ENCODE peak calls at places on chromosome 19, in four cellular contexts. X, D, M and V are unnamed samples.

GRCh38 chr19:10736916-10737551 is 19.2 kb downstream of the DNM2 start:
- DNase-seq in D (peak; percentile 63), M (no peak), X (no peak), V (no peak)

GRCh38 chr19:40508739-40509260 is 42.0 kb downstream of the SPTBN4 start:
- DNase-seq in M (no peak), D (no peak), X (no peak), V (no peak)

GRCh38 chr19:2188708-2189385 is 25.1 kb downstream of the DOT1L start:
- DNase-seq in D (no peak), M (no peak), X (no peak), V (no peak)

GRCh38 chr19:27776020-27776419 is 1436.9 kb downstream of the UQCRFS1 start:
- DNase-seq in M (no peak), D (no peak), X (peak; percentile 84), V (no peak)

GRCh38 chr19:1361601-1362384 is 21.9 kb upstream of the NDUFS7 start:
- DNase-seq in M (no peak), X (no peak), D (no peak), V (no peak)

GRCh38 chr19:11152318-11153062 is 3.1 kb downstream of the SPC24 start:
- DNase-seq in D (no peak), M (no peak), X (peak; percentile 63), V (no peak)

GRCh38 chr19:34994643-34995471 is 5.3 kb upstream of the GRAMD1A start:
- DNase-seq in M (peak; percentile 88), D (no peak), X (peak; percentile 94), V (no peak)

GRCh38 chr19:32580353-32580900 is 563 bp upstream of the PDCD5 start:
- DNase-seq in X (no peak), M (no peak), D (no peak), V (no peak)

GRCh38 chr19:17671906-17672305 is 16.2 kb downstream of the UNC13A start:
- DNase-seq in D (peak; percentile 80), M (peak; percentile 24), X (peak; percentile 76), V (no peak)

GRCh38 chr19:47582320-47582909 is 9.5 kb upstream of the ZNF541 start:
- DNase-seq in X (no peak), D (no peak), M (no peak), V (no peak)

GRCh38 chr19:35776102-35776788 is 881 bp downstream of the ARHGAP33 start:
- DNase-seq in D (no peak), X (no peak), M (no peak), V (no peak)

GRCh38 chr19:38869836-38870607 is 8.1 kb downstream of the RINL start:
- DNase-seq in X (peak; percentile 89), M (no peak), D (no peak), V (no peak)

GRCh38 chr19:14571695-14572490 is at the start of gene NDUFB7:
- DNase-seq in D (peak; percentile 87), M (peak; percentile 92), X (peak; percentile 96), V (peak; percentile 90)

GRCh38 chr19:43489310-43489709 is 15.2 kb downstream of the PHLDB3 start:
- DNase-seq in D (no peak), X (no peak), M (no peak), V (peak; percentile 44)

GRCh38 chr19:917323-918151 is at the start of gene KISS1R:
- DNase-seq in X (peak; percentile 59), D (peak; percentile 81), M (peak; percentile 71), V (no peak)

GRCh38 chr19:2359992-2360875 is at the start of gene TMPRSS9:
- DNase-seq in D (no peak), M (no peak), X (no peak), V (no peak)

GRCh38 chr19:40262422-40262821 is 22.7 kb downstream of the AKT2 start:
- DNase-seq in D (no peak), X (no peak), M (no peak), V (no peak)

GRCh38 chr19:55986487-55986886 is at the start of gene NLRP5:
- DNase-seq in X (no peak), D (no peak), M (no peak), V (no peak)

GRCh38 chr19:34432797-34433196 is 4.6 kb downstream of the UBA2 start:
- DNase-seq in M (no peak), X (peak; percentile 31), D (no peak), V (no peak)

GRCh38 chr19:19134687-19135158 is 3.6 kb downstream of the TMEM161A start:
- DNase-seq in M (no peak), X (no peak), D (peak; percentile 86), V (no peak)

GRCh38 chr19:42363614-42364346 is 26.3 kb downstream of the CNFN start:
- DNase-seq in X (peak; percentile 65), D (no peak), M (no peak), V (peak; percentile 30)

GRCh38 chr19:46043519-46043918 is 2.7 kb upstream of the IGFL4 start:
- DNase-seq in D (no peak), M (no peak), X (no peak), V (no peak)

GRCh38 chr19:38683393-38684077 is 36.1 kb downstream of the ACTN4 start:
- DNase-seq in D (peak; percentile 84), M (peak; percentile 96), X (peak; percentile 100), V (no peak)

GRCh38 chr19:55443045-55443823 is at the start of gene SHISA7:
- DNase-seq in X (peak; percentile 72), M (no peak), D (peak; percentile 28), V (no peak)

GRCh38 chr19:40263440-40264313 is 21.5 kb downstream of the AKT2 start:
- DNase-seq in M (no peak), X (no peak), D (no peak), V (no peak)

GRCh38 chr19:5669212-5669611 is 11.1 kb downstream of the MICOS13 start:
- DNase-seq in X (no peak), D (no peak), M (no peak), V (no peak)

GRCh38 chr19:42683917-42684513 is 56.3 kb downstream of the PSG3 start:
- DNase-seq in D (peak; percentile 25), M (peak; percentile 5), X (peak; percentile 63), V (no peak)

GRCh38 chr19:35462476-35462953 is 14.5 kb downstream of the FFAR2 start:
- DNase-seq in X (no peak), D (no peak), M (no peak), V (peak; percentile 96)

GRCh38 chr19:41866284-41866683 is 6.2 kb downstream of the RPS19 start:
- DNase-seq in X (no peak), M (no peak), D (no peak), V (no peak)

GRCh38 chr19:52945652-52946321 is 16.9 kb downstream of the ZNF816 start:
- DNase-seq in D (no peak), M (no peak), X (no peak), V (no peak)

GRCh38 chr19:48489608-48490216 is 20.5 kb downstream of the CYTH2 start:
- DNase-seq in X (peak; percentile 83), M (peak; percentile 47), D (peak; percentile 78), V (no peak)

GRCh38 chr19:12838893-12839656 is 760 bp downstream of the MAST1 start:
- DNase-seq in X (no peak), D (no peak), M (no peak), V (no peak)

GRCh38 chr19:41537789-41538188 is 38.2 kb upstream of the CEACAM21 start:
- DNase-seq in M (peak; percentile 6), D (peak; percentile 22), X (peak; percentile 52), V (no peak)

GRCh38 chr19:28067882-28068281 is 1145.1 kb downstream of the UQCRFS1 start:
- DNase-seq in X (no peak), D (no peak), M (no peak), V (peak; percentile 68)

GRCh38 chr19:49847731-49848696 is 2.9 kb upstream of the PTOV1 start:
- DNase-seq in D (peak; percentile 63), X (no peak), M (no peak), V (no peak)

GRCh38 chr19:34962945-34963530 is 991 bp downstream of the ZNF792 start:
- DNase-seq in D (peak; percentile 26), M (no peak), X (no peak), V (no peak)

GRCh38 chr19:46015961-46016425 is 6.9 kb downstream of the PGLYRP1 start:
- DNase-seq in D (no peak), X (peak; percentile 30), M (no peak), V (no peak)

GRCh38 chr19:1767464-1767933 is 14.2 kb downstream of the ONECUT3 start:
- DNase-seq in M (no peak), D (peak; percentile 94), X (no peak), V (no peak)

GRCh38 chr19:4523306-4524110 is 5.2 kb upstream of the PLIN4 start:
- DNase-seq in X (peak; percentile 57), M (peak; percentile 51), D (peak; percentile 80), V (no peak)
- TF ChIP-seq POLR2AphosphoS2 in X (no peak), M (no peak), D (no peak), V (no peak)

DNA sequence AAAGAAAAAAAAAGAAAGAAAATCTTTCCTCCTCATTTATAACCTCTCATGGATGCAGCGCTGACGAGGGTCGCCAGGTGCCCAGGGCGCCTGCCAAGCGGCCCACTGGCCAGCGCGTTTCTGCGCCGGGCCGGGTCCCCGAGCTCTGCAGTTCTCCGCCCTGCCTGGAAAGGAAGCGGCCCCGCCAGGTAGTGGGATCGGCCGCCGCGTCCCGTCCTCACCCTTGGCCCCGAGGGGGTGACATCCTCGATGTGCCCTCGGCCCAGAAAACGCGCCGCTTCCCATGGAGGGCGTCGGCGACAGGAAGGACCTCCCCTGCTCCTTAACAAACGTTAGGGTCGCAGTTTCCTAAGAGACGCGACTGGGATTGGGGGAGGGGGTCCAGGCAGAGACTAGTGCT is 56.9 kb downstream of the ZNF726 start:
- DNase-seq in X (no peak), D (no peak), M (no peak), V (no peak)
- TF ChIP-seq POLR2AphosphoS2 in X (no peak), D (no peak), M (no peak), V (no peak)

GRCh38 chr19:29084266-29084665 is 128.7 kb downstream of the UQCRFS1 start:
- DNase-seq in X (peak; percentile 57), D (peak; percentile 53), M (no peak), V (no peak)

GRCh38 chr19:29086182-29086581 is 126.8 kb downstream of the UQCRFS1 start:
- DNase-seq in D (no peak), M (peak; percentile 2), X (no peak), V (no peak)

GRCh38 chr19:29086646-29087045 is 126.3 kb downstream of the UQCRFS1 start:
- DNase-seq in M (no peak), D (no peak), X (no peak), V (no peak)

GRCh38 chr19:29085630-29086029 is 127.3 kb downstream of the UQCRFS1 start:
- DNase-seq in M (no peak), X (no peak), D (no peak), V (no peak)

DNA sequence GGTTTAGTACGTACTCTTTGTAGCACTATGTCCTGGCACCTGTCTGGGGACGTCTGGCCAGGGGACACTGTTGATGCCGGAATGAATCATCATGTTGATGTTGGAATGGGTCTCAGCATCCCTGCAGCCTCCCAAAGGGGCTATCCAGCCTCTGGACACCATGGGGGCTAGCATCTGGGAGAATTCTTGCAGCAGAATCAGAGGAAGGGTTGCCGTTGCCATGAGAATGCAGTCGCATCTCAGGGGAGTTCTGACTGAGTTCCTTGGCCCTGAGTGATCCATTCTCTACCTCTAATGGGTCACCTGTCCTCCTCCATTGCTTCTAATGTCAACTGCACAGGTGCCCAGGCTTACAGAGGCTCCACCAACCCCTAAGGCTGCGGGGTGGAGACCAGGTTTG is 129.1 kb downstream of the UQCRFS1 start:
- DNase-seq in M (no peak), D (no peak), X (no peak), V (no peak)
- TF ChIP-seq POLR2AphosphoS2 in M (no peak), D (no peak), X (no peak), V (no peak)

GRCh38 chr19:51699170-51699569 is 6.0 kb downstream of the SPACA6 start:
- DNase-seq in M (no peak), D (no peak), X (no peak), V (no peak)
- TF ChIP-seq POLR2AphosphoS2 in M (no peak), D (no peak), X (no peak), V (no peak)